ENCODE peak calls at places on chromosomes 5 and 9, in eight cellular contexts. E is retina; Q is stimulated activated CD4-positive, alpha-beta T cell treated with anti-CD3 and anti-CD28 coated beads, Interleukin-12 subunit alpha, Interleukin-12 subunit beta, amount 100 ng/mL, for 24 hours; S is endodermal cell; J is NCI-H2081 treated with DMSO at 0.1 percent for 48 hours; F is AG08396; I is mucosa of descending colon; Z is pancreas. A is an unnamed sample.

GRCh38 chr5:153753645-153754432 is 263.4 kb downstream of the GRIA1 start:
- DNase-seq in E (no peak), Q (no peak), F (no peak), I (no peak), J (peak), Z (no peak), S (no peak), A (no peak)

GRCh38 chr9:93900436-93900819 is 54.7 kb downstream of the BARX1 start:
- DNase-seq in J (no peak), S (peak), E (no peak), F (no peak), Z (no peak), I (no peak), Q (no peak), A (no peak)

GRCh38 chr5:28729067-28729466 is 1690.7 kb upstream of the CDH9 start:
- DNase-seq in S (no peak), Z (no peak), F (no peak), E (no peak), I (no peak), Q (no peak), J (peak), A (no peak)

GRCh38 chr9:117800389-117800788 is 96.2 kb downstream of the TLR4 start:
- DNase-seq in Z (no peak), I (no peak), S (no peak), E (no peak), Q (no peak), J (no peak), F (no peak), A (no peak)

GRCh38 chr9:116686693-116687073 is 422 bp upstream of the TRIM32 start:
- DNase-seq in Z (no peak), E (no peak), J (no peak), I (no peak), S (no peak), Q (no peak), F (peak), A (peak)

GRCh38 chr5:143557992-143558506 is 154.6 kb upstream of the NR3C1 start:
- DNase-seq in F (no peak), Q (no peak), S (no peak), I (no peak), Z (no peak), J (no peak), E (no peak), A (no peak)

GRCh38 chr9:70256123-70256551 is 2.6 kb upstream of the SMC5 start:
- DNase-seq in S (no peak), F (peak), Q (no peak), I (no peak), J (no peak), Z (no peak), E (peak), A (no peak)

GRCh38 chr9:27019589-27019988 is 14.1 kb upstream of the LRRC19 start:
- DNase-seq in F (no peak), E (no peak), I (no peak), Z (no peak), Q (no peak), J (no peak), S (no peak), A (no peak)

GRCh38 chr9:121440265-121440664 is 59.4 kb downstream of the GGTA1 start:
- DNase-seq in E (no peak), F (peak), S (no peak), J (no peak), Q (no peak), Z (no peak), I (no peak), A (peak)

GRCh38 chr5:134572811-134573210 is 47.3 kb downstream of the JADE2 start:
- DNase-seq in Z (no peak), F (no peak), S (no peak), E (no peak), I (peak), J (no peak), Q (no peak), A (no peak)

GRCh38 chr5:7805379-7805778 is 45.6 kb downstream of the CFAP90 start:
- DNase-seq in E (no peak), S (no peak), J (no peak), F (no peak), Q (no peak), Z (no peak), I (no peak), A (peak)

GRCh38 chr5:154762700-154763099 is 7.5 kb downstream of the LARP1 start:
- DNase-seq in I (no peak), E (no peak), F (no peak), Z (no peak), S (no peak), J (no peak), Q (no peak), A (no peak)

GRCh38 chr5:4480528-4481404 is 659.4 kb upstream of the ADAMTS16 start:
- DNase-seq in Q (no peak), E (peak), Z (no peak), J (no peak), F (no peak), I (no peak), S (no peak), A (no peak)

GRCh38 chr9:131037336-131038255 is 28.6 kb downstream of the LAMC3 start:
- DNase-seq in F (no peak), Q (no peak), Z (no peak), S (no peak), I (no peak), J (no peak), E (peak), A (no peak)

A was measured in ACHN.